ENCODE peak calls at places on chromosomes 6 and 20, in five cellular contexts. L is A549, D is K562, N is GM12878, K is HCT116. R is an unnamed sample.

GRCh38 chr6:54993948-54994347 is 147.4 kb downstream of the FAM83B start:
- DNase-seq in L (no peak), D (no peak), N (no peak), K (no peak), R (no peak)

GRCh38 chr6:28355743-28356665 is 6.3 kb downstream of the ZKSCAN3 start:
- DNase-seq in L (peak), D (peak), N (peak), K (peak), R (peak)

GRCh38 chr6:43221046-43221773 is 8.1 kb downstream of the DNPH1 start:
- DNase-seq in L (no peak), D (no peak), N (no peak), K (no peak), R (no peak)

GRCh38 chr6:126040826-126041225 is 54.5 kb downstream of the TRMT11 start:
- DNase-seq in L (peak), D (no peak), N (no peak), K (no peak), R (no peak)

GRCh38 chr6:54681987-54682386 is 164.6 kb upstream of the FAM83B start:
- DNase-seq in L (peak), D (no peak), N (no peak), K (peak), R (no peak)

GRCh38 chr6:33014841-33015634 is 5.6 kb upstream of the HLA-DOA start:
- DNase-seq in L (peak), D (peak), N (peak), K (peak), R (peak)

GRCh38 chr6:87700729-87701675 is 1.0 kb downstream of the AKIRIN2 start:
- DNase-seq in L (peak), D (peak), N (peak), K (no peak), R (peak)

GRCh38 chr6:108497883-108498282 is 62.8 kb upstream of the FOXO3 start:
- DNase-seq in L (peak), D (no peak), N (no peak), K (peak), R (peak)

GRCh38 chr6:34205466-34205865 is 31.2 kb upstream of the HMGA1 start:
- DNase-seq in L (no peak), D (no peak), N (no peak), K (no peak), R (no peak)

GRCh38 chr20:64193058-64193457 is 28.8 kb downstream of the MYT1 start:
- DNase-seq in L (no peak), D (no peak), N (no peak), K (no peak), R (no peak)

GRCh38 chr6:125165256-125165655 is 11.7 kb downstream of the TPD52L1 start:
- DNase-seq in L (no peak), D (no peak), N (no peak), K (no peak), R (no peak)

GRCh38 chr20:54221383-54221782 is 13.5 kb downstream of the PFDN4 start:
- DNase-seq in L (no peak), D (no peak), N (no peak), K (no peak), R (no peak)

GRCh38 chr6:133833905-133834304 is 55.0 kb upstream of the TCF21 start:
- DNase-seq in L (peak), D (no peak), N (no peak), K (no peak), R (no peak)

GRCh38 chr20:31562241-31562640 is 42.8 kb upstream of the ID1 start:
- DNase-seq in L (no peak), D (no peak), N (no peak), K (peak), R (no peak)

GRCh38 chr20:1185316-1185741 is 548 bp upstream of the TMEM74B start:
- DNase-seq in L (no peak), D (peak), N (no peak), K (no peak), R (peak)

GRCh38 chr6:33702345-33702977 is 9.0 kb downstream of the UQCC2 start:
- DNase-seq in L (peak), D (peak), N (no peak), K (peak), R (peak)

GRCh38 chr20:51076841-51077543 is 54.1 kb upstream of the KCNG1 start:
- DNase-seq in L (no peak), D (peak), N (no peak), K (no peak), R (no peak)

GRCh38 chr20:44997171-44997570 is 30.9 kb downstream of the STK4 start:
- DNase-seq in L (no peak), D (no peak), N (no peak), K (no peak), R (no peak)

DNA sequence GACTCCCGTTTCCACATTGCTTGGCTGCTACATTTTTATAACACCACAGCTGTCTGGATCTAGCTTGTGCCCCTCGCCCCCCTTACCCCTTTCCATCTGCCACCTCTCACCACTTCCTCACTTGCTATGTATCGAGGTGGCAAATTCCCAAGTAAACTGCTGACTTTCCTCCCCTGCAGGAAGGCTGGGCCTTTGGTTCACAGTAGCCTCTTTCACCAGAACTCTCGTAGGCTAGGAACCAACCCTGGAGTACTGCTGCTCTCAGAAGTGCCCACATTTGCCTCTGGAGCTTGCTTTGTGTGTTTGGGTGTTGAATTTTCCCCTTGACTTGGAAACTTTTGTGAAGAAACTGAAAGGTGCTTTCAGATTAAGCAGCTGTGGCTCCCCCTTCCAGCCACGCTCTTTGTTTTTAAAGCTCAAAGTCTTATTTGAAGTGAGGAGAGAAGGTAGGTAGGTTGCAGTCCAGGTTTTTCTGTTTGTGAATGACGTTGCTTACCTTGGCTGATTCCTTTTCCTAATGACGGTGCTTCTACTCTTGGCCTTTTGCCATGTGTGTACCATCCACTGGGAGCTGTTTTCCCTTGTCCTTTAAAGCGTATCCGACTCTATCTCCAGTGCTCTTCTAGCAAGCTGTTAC is 90.4 kb downstream of the CARMIL1 start:
- DNase-seq in L (no peak), D (no peak), N (no peak), K (no peak), R (peak)
- TF ChIP-seq REST in L (no peak), D (no peak), N (no peak), K (no peak), R (no peak)

GRCh38 chr6:146961831-146962230 is 242.4 kb upstream of the STXBP5 start:
- DNase-seq in L (no peak), D (no peak), N (no peak), K (no peak), R (no peak)
- TF ChIP-seq REST in L (no peak), D (no peak), N (no peak), K (no peak), R (no peak)

DNA sequence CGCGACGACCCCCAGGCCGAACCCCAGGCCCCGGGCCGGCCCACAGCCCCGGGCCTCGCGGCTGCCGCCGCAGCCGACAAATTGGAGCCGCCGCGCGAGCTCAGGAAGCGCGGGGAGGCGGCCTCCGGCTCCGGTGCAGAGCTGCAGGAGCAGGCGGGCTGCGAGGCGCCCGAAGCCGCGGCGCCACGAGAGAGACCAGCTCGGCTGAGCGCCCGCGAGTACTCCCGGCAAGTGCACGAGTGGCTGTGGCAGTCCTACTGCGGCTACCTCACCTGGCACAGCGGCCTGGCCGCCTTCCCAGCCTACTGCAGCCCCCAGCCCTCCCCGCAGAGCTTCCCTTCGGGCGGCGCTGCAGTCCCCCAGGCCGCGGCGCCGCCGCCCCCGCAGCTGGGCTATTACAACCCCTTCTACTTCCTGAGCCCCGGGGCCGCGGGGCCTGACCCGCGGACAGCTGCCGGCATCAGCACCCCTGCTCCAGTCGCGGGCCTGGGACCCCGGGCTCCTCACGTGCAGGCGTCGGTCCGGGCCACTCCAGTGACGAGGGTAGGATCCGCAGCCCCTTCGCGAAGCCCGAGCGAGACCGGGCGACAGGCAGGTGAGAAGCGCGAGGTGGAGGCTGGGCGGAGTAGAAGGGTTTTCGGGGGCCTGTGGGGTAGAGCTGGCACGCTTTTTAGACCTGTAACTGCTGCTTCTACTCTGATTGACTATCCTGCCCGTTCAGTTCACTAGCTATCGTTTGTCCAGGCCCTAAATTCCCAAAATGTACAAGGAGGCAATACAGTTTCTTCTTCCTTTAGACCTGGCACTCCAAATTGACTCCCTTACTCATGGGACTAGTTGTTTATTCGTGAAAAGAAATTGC is 656 bp downstream of the FAM8A1 start:
- DNase-seq in L (no peak), D (peak), N (no peak), K (no peak), R (peak)
- TF ChIP-seq REST in L (no peak), D (no peak), N (no peak), K (no peak), R (no peak)

GRCh38 chr20:23267909-23268308 is 82.7 kb upstream of the NXT1 start:
- DNase-seq in L (no peak), D (no peak), N (no peak), K (no peak), R (no peak)
- TF ChIP-seq REST in L (no peak), D (no peak), N (no peak), K (no peak), R (no peak)

DNA sequence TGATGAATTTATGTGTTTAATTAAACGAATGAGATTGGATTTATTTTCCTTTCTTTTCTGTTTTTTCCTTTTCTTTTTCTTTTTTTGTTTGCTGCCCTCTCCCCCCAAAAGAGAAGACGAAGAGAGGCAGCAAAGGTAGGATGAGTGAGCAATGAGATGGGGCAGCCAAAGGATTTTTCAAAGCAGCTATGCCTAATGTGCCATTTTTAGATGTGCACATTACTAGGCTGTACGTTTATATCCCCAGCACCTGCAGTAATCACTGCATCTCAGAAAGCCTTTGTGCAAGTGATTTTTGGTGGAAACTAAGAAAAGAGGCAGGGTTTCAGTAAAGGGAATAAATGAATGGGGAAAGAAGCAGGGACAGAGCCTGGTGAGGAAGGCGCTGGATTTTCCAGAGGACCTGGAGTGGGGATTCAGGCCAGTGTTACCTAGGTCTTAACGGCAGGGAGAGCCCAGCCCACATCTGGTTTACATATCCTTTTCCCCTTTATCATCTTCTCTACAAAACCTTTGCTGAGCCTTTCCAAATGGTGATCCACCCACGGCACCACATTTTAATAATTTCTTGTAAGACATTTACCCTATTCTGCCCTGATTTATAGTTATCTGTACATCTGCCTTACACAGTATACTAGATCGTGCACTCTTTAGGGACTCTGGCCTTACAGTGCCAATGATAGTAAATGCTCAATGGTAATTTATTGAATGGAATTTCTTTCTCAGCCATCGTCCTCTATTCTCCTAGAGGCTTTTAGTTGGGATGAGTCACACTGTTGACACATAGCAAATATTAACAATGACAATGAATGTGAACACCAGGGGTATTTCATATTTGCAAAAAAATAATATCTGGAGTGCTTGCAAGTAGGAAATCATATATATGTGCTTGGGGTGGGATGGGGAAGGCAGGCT is 38.3 kb upstream of the ATXN1 start:
- DNase-seq in L (peak), D (no peak), N (no peak), K (no peak), R (no peak)
- TF ChIP-seq REST in L (no peak), D (no peak), N (no peak), K (no peak), R (no peak)

GRCh38 chr6:160041608-160042007 is 72.7 kb downstream of the IGF2R start:
- DNase-seq in L (no peak), D (no peak), N (no peak), K (no peak), R (no peak)
- TF ChIP-seq REST in L (no peak), D (no peak), N (no peak), K (no peak), R (no peak)

GRCh38 chr6:167848783-167849182 is 22.1 kb downstream of the AFDN start:
- DNase-seq in L (no peak), D (no peak), N (no peak), K (no peak), R (no peak)

GRCh38 chr6:167846997-167847606 is 20.4 kb downstream of the AFDN start:
- DNase-seq in L (no peak), D (no peak), N (no peak), K (no peak), R (no peak)

GRCh38 chr6:167849846-167850459 is 23.2 kb downstream of the AFDN start:
- DNase-seq in L (peak), D (no peak), N (no peak), K (peak), R (peak)

GRCh38 chr6:167845856-167846255 is 19.1 kb downstream of the AFDN start:
- DNase-seq in L (no peak), D (no peak), N (no peak), K (no peak), R (no peak)

GRCh38 chr6:167847936-167848335 is 21.2 kb downstream of the AFDN start:
- DNase-seq in L (no peak), D (no peak), N (no peak), K (no peak), R (peak)
- TF ChIP-seq REST in L (no peak), D (no peak), N (no peak), K (no peak), R (no peak)

DNA sequence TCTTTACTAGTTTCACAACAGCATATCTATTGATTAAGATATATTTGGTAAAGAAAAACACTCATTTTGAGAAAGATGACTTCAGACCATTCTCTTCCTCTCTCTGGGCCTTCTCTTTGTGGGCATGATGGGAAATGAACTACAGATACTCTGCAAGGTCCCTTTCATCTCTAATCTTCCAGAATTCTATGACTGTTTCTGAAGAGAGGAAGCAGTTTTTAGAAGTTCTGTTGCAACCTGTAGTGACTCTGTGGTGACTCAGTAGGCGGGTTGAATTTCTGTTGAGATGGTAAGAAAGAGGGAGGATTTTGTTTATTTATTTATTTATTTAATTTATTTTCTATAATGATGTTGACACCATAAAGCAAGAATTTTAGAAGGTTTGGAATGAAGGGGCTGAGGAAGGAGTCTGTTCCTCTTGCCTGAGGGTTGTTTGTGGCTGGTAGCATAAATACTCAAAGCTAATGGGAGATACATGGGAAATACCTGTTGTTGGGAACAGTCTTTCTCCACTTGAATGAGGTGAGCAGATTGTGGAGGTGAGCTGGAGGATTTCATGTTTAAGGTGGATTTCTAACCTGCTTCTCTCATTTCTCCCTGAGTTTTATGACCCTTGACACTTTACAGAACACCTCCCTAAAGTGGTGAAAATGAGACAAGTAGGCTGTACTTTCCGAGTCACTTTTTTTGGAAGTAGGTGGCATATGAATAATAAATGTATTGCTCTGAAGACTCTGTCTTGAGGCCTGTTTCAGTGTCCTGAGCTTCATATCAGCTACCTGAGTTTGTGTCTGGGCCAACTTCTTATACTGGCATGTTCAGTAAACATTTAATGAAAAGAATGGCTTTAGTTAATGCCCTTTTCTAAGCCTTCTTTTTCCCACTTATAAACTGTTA is 15.0 kb downstream of the ACSS2 start:
- DNase-seq in L (no peak), D (no peak), N (no peak), K (peak), R (no peak)
- TF ChIP-seq REST in L (no peak), D (no peak), N (no peak), K (no peak), R (no peak)

GRCh38 chr20:24953621-24954133 is 4.6 kb downstream of the CST7 start:
- DNase-seq in L (no peak), D (no peak), N (no peak), K (no peak), R (no peak)

GRCh38 chr20:24953204-24953565 is 4.1 kb downstream of the CST7 start:
- DNase-seq in L (no peak), D (no peak), N (no peak), K (no peak), R (no peak)

GRCh38 chr20:24952376-24953203 is 3.5 kb downstream of the CST7 start:
- DNase-seq in L (no peak), D (no peak), N (no peak), K (no peak), R (no peak)

GRCh38 chr20:24955045-24955444 is 6.0 kb downstream of the CST7 start:
- DNase-seq in L (no peak), D (no peak), N (peak), K (no peak), R (no peak)

DNA sequence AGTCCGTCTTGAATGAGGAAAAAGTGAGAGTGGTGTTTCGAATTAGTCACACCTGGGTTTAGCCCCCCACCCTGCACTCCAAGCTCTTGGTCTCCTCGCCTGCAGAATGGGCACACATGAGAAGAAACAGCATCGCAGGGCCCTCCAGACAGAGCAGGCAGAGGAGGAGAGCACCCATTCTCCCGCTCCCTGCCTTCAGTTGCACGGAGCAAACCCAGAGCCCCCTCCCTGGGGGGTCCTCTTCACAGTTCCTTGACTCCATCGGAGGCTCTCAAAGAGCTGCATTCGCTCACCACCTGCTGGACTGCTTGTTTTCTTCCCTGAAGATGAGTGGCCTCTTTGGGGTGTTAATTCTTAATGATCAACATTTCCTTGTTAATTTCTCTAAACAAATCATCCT is 5.1 kb downstream of the CST7 start:
- DNase-seq in L (no peak), D (no peak), N (no peak), K (no peak), R (no peak)
- TF ChIP-seq REST in L (no peak), D (no peak), N (no peak), K (no peak), R (no peak)

R was measured in GM23338.